ENCODE peak calls at places on chromosomes 6 and 20, in six cellular contexts. U is ovary, I is dorsolateral prefrontal cortex, W is left ventricle myocardium inferior, Q is A549, O is choroid plexus epithelial cell. V is an unnamed sample.

GRCh38 chr20:63553933-63554290 is at the start of gene FNDC11:
- DNase-seq in U (no peak), I (no peak), W (no peak), Q (no peak), O (no peak), V (no peak)

GRCh38 chr20:57680131-57680716 is 29.6 kb downstream of the PMEPA1 start:
- DNase-seq in U (no peak), I (no peak), W (no peak), Q (no peak), O (peak; percentile 28), V (peak; percentile 55)

GRCh38 chr20:48329676-48330644 is 497.8 kb downstream of the PREX1 start:
- DNase-seq in U (peak; percentile 34), I (no peak), W (no peak), Q (peak; percentile 39), O (peak; percentile 49), V (no peak)

GRCh38 chr20:5073154-5074049 is 46.4 kb downstream of the PCNA start:
- DNase-seq in U (peak; percentile 45), I (peak; percentile 72), W (peak; percentile 88), Q (peak; percentile 97), O (peak; percentile 24), V (no peak)

GRCh38 chr6:85460951-85461805 is 11.3 kb downstream of the NT5E start:
- DNase-seq in U (peak; percentile 71), I (no peak), W (no peak), Q (no peak), O (peak; percentile 90), V (peak; percentile 96)

GRCh38 chr6:68069921-68070709 is 565.0 kb upstream of the ADGRB3 start:
- DNase-seq in U (no peak), I (no peak), W (no peak), Q (no peak), O (no peak), V (no peak)

GRCh38 chr6:131629656-131630055 is 1.6 kb upstream of the MED23 start:
- DNase-seq in U (no peak), I (no peak), W (no peak), Q (no peak), O (no peak), V (no peak)

GRCh38 chr6:168367285-168367720 is 47.7 kb upstream of the DACT2 start:
- DNase-seq in U (no peak), I (no peak), W (no peak), Q (no peak), O (no peak), V (no peak)

GRCh38 chr6:41976794-41977484 is 35.3 kb upstream of the CCND3 start:
- DNase-seq in U (no peak), I (no peak), W (no peak), Q (peak; percentile 50), O (peak; percentile 91), V (no peak)

GRCh38 chr6:26532699-26533523 is 5.3 kb upstream of the HMGN4 start:
- DNase-seq in U (peak; percentile 88), I (peak; percentile 92), W (peak; percentile 86), Q (no peak), O (peak; percentile 92), V (peak; percentile 94)

GRCh38 chr6:43609402-43609801 is 19.7 kb downstream of the GTPBP2 start:
- DNase-seq in U (no peak), I (no peak), W (no peak), Q (no peak), O (peak; percentile 52), V (no peak)

GRCh38 chr20:56504373-56505005 is 20.1 kb upstream of the FAM209A start:
- DNase-seq in U (no peak), I (no peak), W (no peak), Q (peak; percentile 38), O (peak; percentile 18), V (peak; percentile 86)

GRCh38 chr6:78599526-78599925 is 267.8 kb upstream of the IRAK1BP1 start:
- DNase-seq in U (no peak), I (no peak), W (no peak), Q (no peak), O (no peak), V (no peak)

GRCh38 chr6:15628499-15629131 is 34.2 kb downstream of the DTNBP1 start:
- DNase-seq in U (no peak), I (no peak), W (no peak), Q (no peak), O (peak; percentile 92), V (peak; percentile 65)

GRCh38 chr20:51553897-51554504 is 11.5 kb upstream of the NFATC2 start:
- DNase-seq in U (no peak), I (no peak), W (no peak), Q (no peak), O (peak; percentile 66), V (no peak)

GRCh38 chr20:54345301-54345724 is 130.1 kb upstream of the DOK5 start:
- DNase-seq in U (no peak), I (no peak), W (no peak), Q (peak; percentile 24), O (peak; percentile 80), V (no peak)

GRCh38 chr6:43171284-43172126 is 436 bp downstream of the SRF start:
- DNase-seq in U (peak; percentile 63), I (no peak), W (no peak), Q (peak; percentile 75), O (peak; percentile 20), V (no peak)

GRCh38 chr6:64713175-64713574 is 993.9 kb downstream of the EYS start:
- DNase-seq in U (no peak), I (no peak), W (no peak), Q (no peak), O (no peak), V (no peak)

GRCh38 chr6:64717281-64717680 is 989.7 kb downstream of the EYS start:
- DNase-seq in U (no peak), I (no peak), W (no peak), Q (no peak), O (no peak), V (no peak)

GRCh38 chr6:64714073-64714472 is 993.0 kb downstream of the EYS start:
- DNase-seq in U (no peak), I (no peak), W (no peak), Q (no peak), O (no peak), V (no peak)

GRCh38 chr6:64715624-64716023 is 991.4 kb downstream of the EYS start:
- DNase-seq in U (no peak), I (no peak), W (no peak), Q (no peak), O (no peak), V (no peak)

DNA sequence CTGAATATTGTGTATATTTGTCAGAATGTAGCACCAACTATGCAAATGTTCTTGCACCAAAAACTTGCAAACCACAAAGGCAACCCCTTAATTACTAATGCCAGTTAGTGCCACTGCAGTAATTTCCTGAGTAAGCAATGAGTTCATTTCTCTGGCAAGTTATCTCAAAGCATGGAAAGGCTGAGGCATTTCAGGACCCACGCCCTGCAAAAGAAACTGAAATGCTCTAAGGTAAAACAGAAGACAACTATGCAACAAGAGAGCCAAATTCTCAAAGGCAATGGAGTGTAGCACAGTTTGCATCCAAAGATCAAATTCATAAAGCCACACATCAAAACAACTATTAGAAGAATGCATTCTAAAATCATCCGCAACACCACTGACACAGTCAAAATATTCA is 994.4 kb downstream of the EYS start:
- DNase-seq in U (no peak), I (no peak), W (no peak), Q (no peak), O (peak; percentile 70), V (no peak)
- H3K4me3 ChIP-seq in U (no peak overlapping the region), I (no peak overlapping the region), W (no peak overlapping the region), Q (no peak overlapping the region), O (no peak overlapping the region), V (no peak overlapping the region)

GRCh38 chr20:17529586-17529985 is 1.6 kb downstream of the BFSP1 start:
- DNase-seq in U (no peak), I (no peak), W (no peak), Q (no peak), O (no peak), V (no peak)
- H3K4me3 ChIP-seq in U (no peak overlapping the region), I (no peak overlapping the region), W (no peak overlapping the region), Q (no peak overlapping the region), O (no peak overlapping the region), V (no peak overlapping the region)

GRCh38 chr6:107657755-107658461 is 166.2 kb downstream of the SCML4 start:
- DNase-seq in U (no peak), I (peak; percentile 59), W (peak; percentile 29), Q (no peak), O (peak; percentile 88), V (peak; percentile 65)
- H3K4me3 ChIP-seq in U (no peak overlapping the region), I (no peak overlapping the region), W (peak overlapping the region; percentile 33), Q (no peak overlapping the region), O (peak overlapping the region; percentile 33), V (no peak overlapping the region)

DNA sequence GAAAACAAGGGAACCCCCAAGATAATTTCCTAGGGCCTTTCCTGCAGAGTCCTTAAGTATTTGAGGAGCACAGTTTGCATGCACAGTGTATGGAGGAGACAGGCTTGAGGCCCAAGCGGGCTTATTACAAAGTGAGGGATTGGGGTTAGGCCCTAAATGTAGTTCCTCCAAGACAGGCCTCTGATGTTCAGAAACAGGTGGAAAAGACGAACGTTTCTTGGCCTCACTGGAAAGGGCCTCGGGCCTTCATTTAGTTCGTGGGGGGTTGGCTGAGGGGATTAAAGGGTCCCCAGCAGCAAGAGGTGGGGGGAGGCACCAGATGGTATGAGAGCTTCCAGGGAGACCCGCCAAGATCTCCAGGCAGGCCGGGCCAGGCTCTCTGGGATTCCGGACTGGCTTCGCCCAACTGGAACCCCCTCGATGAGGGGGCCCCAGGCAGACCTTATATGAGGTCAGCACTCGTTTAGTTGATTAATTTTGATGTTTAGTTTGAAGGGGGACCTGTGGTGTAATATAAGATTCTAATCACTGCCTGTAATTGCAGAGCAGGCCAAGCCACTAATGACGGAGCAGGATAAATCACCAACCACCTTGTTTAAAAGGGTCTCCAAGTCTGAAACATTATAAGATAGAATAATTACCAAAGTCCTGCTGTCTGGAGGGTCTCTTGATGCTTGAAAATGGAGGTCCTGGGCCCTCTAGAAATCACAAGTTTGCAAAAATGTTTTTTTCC is 2.0 kb downstream of the HMGA1 start:
- DNase-seq in U (peak; percentile 21), I (no peak), W (no peak), Q (no peak), O (no peak), V (no peak)
- H3K4me3 ChIP-seq in U (no peak overlapping the region), I (peak overlapping the region; percentile 80), W (peak overlapping the region; percentile 91), Q (peak overlapping the region; percentile 83), O (peak overlapping the region; percentile 71), V (peak overlapping the region; percentile 84)

DNA sequence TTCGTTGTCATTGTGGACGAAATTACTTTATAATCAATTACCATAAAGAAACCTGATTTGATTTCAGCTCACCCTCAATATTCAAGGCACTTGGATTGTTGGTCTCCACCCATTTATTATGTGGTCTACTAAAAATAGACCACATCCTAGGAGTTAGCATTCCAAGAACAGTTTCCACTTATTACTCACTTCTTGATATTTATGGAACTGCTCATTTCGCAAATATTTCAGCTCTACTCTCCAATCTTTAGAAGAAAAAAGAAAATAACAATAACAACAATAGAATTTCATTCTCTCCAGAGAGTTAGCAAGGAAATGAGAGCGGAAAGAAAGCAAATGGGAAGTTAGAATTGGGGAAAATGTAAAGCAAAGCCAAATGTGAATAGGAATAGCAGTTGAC is 26.2 kb upstream of the HDAC2 start:
- DNase-seq in U (no peak), I (no peak), W (no peak), Q (no peak), O (peak; percentile 81), V (no peak)
- H3K4me3 ChIP-seq in U (no peak overlapping the region), I (no peak overlapping the region), W (no peak overlapping the region), Q (no peak overlapping the region), O (no peak overlapping the region), V (no peak overlapping the region)

GRCh38 chr20:35054804-35055203 is 37.8 kb downstream of the TRPC4AP start:
- DNase-seq in U (no peak), I (no peak), W (no peak), Q (no peak), O (no peak), V (no peak)
- H3K4me3 ChIP-seq in U (no peak overlapping the region), I (no peak overlapping the region), W (no peak overlapping the region), Q (no peak overlapping the region), O (no peak overlapping the region), V (no peak overlapping the region)

GRCh38 chr20:10511507-10512231 is 76.6 kb downstream of the SLX4IP start:
- DNase-seq in U (peak; percentile 71), I (peak; percentile 91), W (peak; percentile 66), Q (peak; percentile 94), O (peak; percentile 98), V (peak; percentile 72)
- H3K4me3 ChIP-seq in U (no peak overlapping the region), I (no peak overlapping the region), W (peak overlapping the region; percentile 15), Q (no peak overlapping the region), O (peak overlapping the region; percentile 12), V (no peak overlapping the region)